ENCODE peak calls at places on chromosomes 7 and 10, in six cellular contexts. N is OCI-M1; V is HuH-7.5; R is myocyte; X is NCI-H1105 treated with DMSO at 0.1 percent for 48 hours; U is activated effector memory CD4-positive, alpha-beta T cell treated with Interleukin-2 at 50 U/mL for 16 hours. H is an unnamed sample.

GRCh38 chr10:34078798-34079470 is 736.2 kb downstream of the PARD3 start:
- DNase-seq in N (no peak), R (no peak), U (no peak), X (no peak), V (no peak), H (no peak)

GRCh38 chr10:106401161-106401560 is 763.3 kb downstream of the SORCS1 start:
- DNase-seq in X (no peak), R (no peak), U (no peak), V (no peak), N (peak; percentile 13), H (no peak)

GRCh38 chr10:27723436-27723835 is 22.2 kb downstream of the MKX start:
- DNase-seq in V (no peak), N (no peak), R (peak; percentile 55), U (no peak), X (no peak), H (no peak)

GRCh38 chr7:6630007-6630849 is 6.9 kb upstream of the ZNF316 start:
- DNase-seq in N (no peak), U (no peak), X (no peak), R (no peak), V (no peak), H (no peak)

GRCh38 chr10:98038333-98038732 is 7.9 kb upstream of the CRTAC1 start:
- DNase-seq in V (no peak), X (no peak), U (no peak), R (no peak), N (no peak), H (no peak)

GRCh38 chr7:96327429-96327828 is 5.5 kb upstream of the SLC25A13 start:
- DNase-seq in X (peak; percentile 77), N (no peak), R (no peak), V (peak; percentile 23), U (no peak), H (no peak)

GRCh38 chr10:7819126-7819470 is 793 bp downstream of the TAF3 start:
- DNase-seq in V (peak; percentile 20), N (peak; percentile 79), X (no peak), U (peak; percentile 2), R (peak; percentile 65), H (no peak)

GRCh38 chr10:33594475-33594874 is 260.0 kb upstream of the NRP1 start:
- DNase-seq in N (no peak), V (no peak), R (no peak), U (no peak), X (no peak), H (no peak)

GRCh38 chr10:104299031-104299904 is 30.3 kb downstream of the GSTO2 start:
- DNase-seq in U (no peak), R (no peak), X (no peak), N (no peak), V (no peak), H (no peak)

GRCh38 chr7:74412603-74413002 is 41.1 kb upstream of the GTF2IRD1 start:
- DNase-seq in N (no peak), X (no peak), U (no peak), R (no peak), V (no peak), H (no peak)

GRCh38 chr10:62885656-62886461 is 69.7 kb upstream of the EGR2 start:
- DNase-seq in N (no peak), R (peak; percentile 21), U (no peak), X (no peak), V (no peak), H (no peak)

GRCh38 chr7:116283595-116284204 is 73.4 kb downstream of the TES start:
- DNase-seq in V (no peak), R (no peak), U (no peak), X (no peak), N (no peak), H (no peak)

GRCh38 chr10:14240253-14241189 is 90.2 kb downstream of the FRMD4A start:
- DNase-seq in V (no peak), R (no peak), X (peak; percentile 6), N (no peak), U (no peak), H (no peak)